ENCODE peak calls at places on chromosomes 2 and 18, in five cellular contexts. One of them, this sample, is unnamed.

GRCh38 chr2:166329465-166329864 is 46.3 kb downstream of the SCN9A start:
- DNase-seq in germinal center: no peak
- DNase-seq in trophoblast cell: no peak
- DNase-seq in GM12865: no peak
- DNase-seq in heart left ventricle: no peak
- DNase-seq in this sample: no peak

GRCh38 chr2:159963700-159964099 is 98.7 kb downstream of the PLA2R1 start:
- DNase-seq in trophoblast cell: no peak
- DNase-seq in germinal center: no peak
- DNase-seq in heart left ventricle: no peak
- DNase-seq in GM12865: peak; percentile 70
- DNase-seq in this sample: no peak

GRCh38 chr2:240404174-240404852 is 31.1 kb upstream of the GPC1 start:
- DNase-seq in heart left ventricle: no peak
- DNase-seq in GM12865: no peak
- DNase-seq in germinal center: no peak
- DNase-seq in trophoblast cell: peak; percentile 75
- DNase-seq in this sample: no peak

GRCh38 chr2:64655873-64656272 is 2.2 kb upstream of the SERTAD2 start:
- DNase-seq in heart left ventricle: no peak
- DNase-seq in germinal center: no peak
- DNase-seq in GM12865: no peak
- DNase-seq in trophoblast cell: no peak
- DNase-seq in this sample: peak; percentile 84

GRCh38 chr2:101223814-101224231 is 28.9 kb upstream of the CNOT11 start:
- DNase-seq in GM12865: peak; percentile 94
- DNase-seq in trophoblast cell: no peak
- DNase-seq in germinal center: peak; percentile 70
- DNase-seq in heart left ventricle: no peak
- DNase-seq in this sample: peak; percentile 95

GRCh38 chr18:58125183-58125582 is 81.2 kb downstream of the NEDD4L start:
- DNase-seq in trophoblast cell: no peak
- DNase-seq in GM12865: no peak
- DNase-seq in germinal center: no peak
- DNase-seq in heart left ventricle: no peak
- DNase-seq in this sample: no peak

GRCh38 chr2:240793313-240794177 is 26.5 kb downstream of the KIF1A start:
- DNase-seq in germinal center: no peak
- DNase-seq in GM12865: no peak
- DNase-seq in heart left ventricle: no peak
- DNase-seq in trophoblast cell: no peak
- DNase-seq in this sample: no peak

GRCh38 chr2:37561615-37562569 is 109.5 kb downstream of the CDC42EP3 start:
- DNase-seq in GM12865: peak; percentile 82
- DNase-seq in trophoblast cell: peak; percentile 53
- DNase-seq in heart left ventricle: no peak
- DNase-seq in germinal center: peak; percentile 24
- DNase-seq in this sample: peak; percentile 10

GRCh38 chr2:149650006-149650405 is 62.4 kb upstream of the MMADHC start:
- DNase-seq in germinal center: no peak
- DNase-seq in GM12865: no peak
- DNase-seq in trophoblast cell: no peak
- DNase-seq in heart left ventricle: no peak
- DNase-seq in this sample: no peak

GRCh38 chr2:105117565-105117964 is 79.7 kb downstream of the MRPS9 start:
- DNase-seq in germinal center: no peak
- DNase-seq in GM12865: no peak
- DNase-seq in heart left ventricle: no peak
- DNase-seq in trophoblast cell: no peak
- DNase-seq in this sample: no peak

GRCh38 chr2:50953021-50953420 is 78.9 kb downstream of the NRXN1 start:
- DNase-seq in GM12865: no peak
- DNase-seq in trophoblast cell: no peak
- DNase-seq in germinal center: no peak
- DNase-seq in heart left ventricle: no peak
- DNase-seq in this sample: no peak